ENCODE peak calls at places on chromosomes 1 and 21, in four cellular contexts. S is DMS 273 treated with DMSO at 0.1 percent for 48 hours, Y is tibial artery, I is fibroblast of the conjunctiva. U is an unnamed sample.

GRCh38 chr1:163874070-163874469 is 552.3 kb downstream of the NUF2 start:
- DNase-seq in Y (no peak), I (no peak), S (no peak), U (no peak)

GRCh38 chr1:188363943-188364342 is 1535.2 kb downstream of the PLA2G4A start:
- DNase-seq in I (no peak), S (no peak), Y (no peak), U (no peak)

GRCh38 chr1:30748699-30749401 is 8.7 kb downstream of the LAPTM5 start:
- DNase-seq in S (no peak), Y (no peak), I (no peak), U (no peak)

GRCh38 chr21:16563795-16564194 is 834.0 kb downstream of the USP25 start:
- DNase-seq in Y (no peak), S (no peak), I (no peak), U (no peak)

GRCh38 chr1:159008744-159009188 is 941 bp upstream of the IFI16 start:
- DNase-seq in Y (no peak), I (no peak), S (no peak), U (no peak)

GRCh38 chr1:211493865-211494653 is 2.1 kb upstream of the RD3 start:
- DNase-seq in Y (no peak), I (no peak), S (no peak), U (no peak)

GRCh38 chr1:198495635-198496034 is 44.8 kb downstream of the ATP6V1G3 start:
- DNase-seq in I (no peak), Y (no peak), S (no peak), U (no peak)

GRCh38 chr1:245988393-245989078 is 518.5 kb downstream of the SMYD3 start:
- DNase-seq in S (no peak), I (no peak), Y (no peak), U (no peak)